ENCODE peak calls at places on chromosomes 5 and 9, in nine cellular contexts. One of them, this sample, is unnamed.

GRCh38 chr5:27316283-27316675 is 277.9 kb upstream of the CDH9 start:
- DNase-seq in A549: no peak
- DNase-seq in ascending aorta: no peak
- DNase-seq in PC-3: peak; percentile 73
- DNase-seq in upper lobe of left lung: no peak
- DNase-seq in Panc1: no peak
- DNase-seq in coronary artery: no peak
- DNase-seq in dorsolateral prefrontal cortex: no peak
- DNase-seq in brain microvascular endothelial cell: peak; percentile 62
- DNase-seq in this sample: no peak

GRCh38 chr9:78592866-78593265 is 295.9 kb downstream of the PSAT1 start:
- DNase-seq in A549: no peak
- DNase-seq in ascending aorta: no peak
- DNase-seq in PC-3: peak; percentile 27
- DNase-seq in upper lobe of left lung: no peak
- DNase-seq in Panc1: no peak
- DNase-seq in coronary artery: no peak
- DNase-seq in dorsolateral prefrontal cortex: no peak
- DNase-seq in brain microvascular endothelial cell: peak; percentile 48
- DNase-seq in this sample: no peak

GRCh38 chr9:105656131-105656921 is 5.9 kb upstream of the TAL2 start:
- DNase-seq in A549: peak; percentile 49
- DNase-seq in ascending aorta: no peak
- DNase-seq in PC-3: no peak
- DNase-seq in upper lobe of left lung: no peak
- DNase-seq in Panc1: no peak
- DNase-seq in coronary artery: no peak
- DNase-seq in dorsolateral prefrontal cortex: no peak
- DNase-seq in brain microvascular endothelial cell: no peak
- DNase-seq in this sample: no peak

GRCh38 chr9:18441245-18441644 is 32.7 kb upstream of the ADAMTSL1 start:
- DNase-seq in A549: no peak
- DNase-seq in ascending aorta: no peak
- DNase-seq in PC-3: no peak
- DNase-seq in upper lobe of left lung: no peak
- DNase-seq in Panc1: no peak
- DNase-seq in coronary artery: no peak
- DNase-seq in dorsolateral prefrontal cortex: no peak
- DNase-seq in brain microvascular endothelial cell: peak; percentile 37
- DNase-seq in this sample: no peak

GRCh38 chr9:113853333-113853732 is 22.8 kb upstream of the ZNF618 start:
- DNase-seq in A549: peak; percentile 22
- DNase-seq in ascending aorta: no peak
- DNase-seq in PC-3: peak; percentile 23
- DNase-seq in upper lobe of left lung: no peak
- DNase-seq in Panc1: peak; percentile 2
- DNase-seq in coronary artery: no peak
- DNase-seq in dorsolateral prefrontal cortex: no peak
- DNase-seq in brain microvascular endothelial cell: no peak
- DNase-seq in this sample: no peak

GRCh38 chr5:157729858-157730257 is 1.4 kb upstream of the THG1L start:
- DNase-seq in A549: no peak
- DNase-seq in ascending aorta: no peak
- DNase-seq in PC-3: no peak
- DNase-seq in upper lobe of left lung: no peak
- DNase-seq in Panc1: no peak
- DNase-seq in coronary artery: no peak
- DNase-seq in dorsolateral prefrontal cortex: no peak
- DNase-seq in brain microvascular endothelial cell: no peak
- DNase-seq in this sample: no peak

GRCh38 chr9:125932012-125932411 is 184.8 kb downstream of the PBX3 start:
- DNase-seq in A549: peak; percentile 18
- DNase-seq in ascending aorta: no peak
- DNase-seq in PC-3: peak; percentile 96
- DNase-seq in upper lobe of left lung: peak; percentile 26
- DNase-seq in Panc1: peak; percentile 25
- DNase-seq in coronary artery: no peak
- DNase-seq in dorsolateral prefrontal cortex: peak; percentile 33
- DNase-seq in brain microvascular endothelial cell: peak; percentile 97
- DNase-seq in this sample: no peak

GRCh38 chr5:96338089-96338488 is 95.0 kb downstream of the PCSK1 start:
- DNase-seq in A549: no peak
- DNase-seq in ascending aorta: no peak
- DNase-seq in PC-3: no peak
- DNase-seq in upper lobe of left lung: no peak
- DNase-seq in Panc1: no peak
- DNase-seq in coronary artery: no peak
- DNase-seq in dorsolateral prefrontal cortex: no peak
- DNase-seq in brain microvascular endothelial cell: no peak
- DNase-seq in this sample: no peak

GRCh38 chr5:154857091-154857533 is 1.3 kb upstream of the CNOT8 start:
- DNase-seq in A549: peak; percentile 16
- DNase-seq in ascending aorta: peak; percentile 61
- DNase-seq in PC-3: peak; percentile 7
- DNase-seq in upper lobe of left lung: peak; percentile 86
- DNase-seq in Panc1: peak; percentile 22
- DNase-seq in coronary artery: no peak
- DNase-seq in dorsolateral prefrontal cortex: no peak
- DNase-seq in brain microvascular endothelial cell: no peak
- DNase-seq in this sample: no peak

GRCh38 chr5:181181650-181182565 is 23.1 kb downstream of the TRIM7 start:
- DNase-seq in A549: no peak
- DNase-seq in ascending aorta: no peak
- DNase-seq in PC-3: peak; percentile 83
- DNase-seq in upper lobe of left lung: peak; percentile 78
- DNase-seq in Panc1: no peak
- DNase-seq in coronary artery: no peak
- DNase-seq in dorsolateral prefrontal cortex: no peak
- DNase-seq in brain microvascular endothelial cell: no peak
- DNase-seq in this sample: no peak

GRCh38 chr5:114355086-114355830 is 6.6 kb upstream of the KCNN2 start:
- DNase-seq in A549: no peak
- DNase-seq in ascending aorta: no peak
- DNase-seq in PC-3: no peak
- DNase-seq in upper lobe of left lung: no peak
- DNase-seq in Panc1: no peak
- DNase-seq in coronary artery: no peak
- DNase-seq in dorsolateral prefrontal cortex: no peak
- DNase-seq in brain microvascular endothelial cell: no peak
- DNase-seq in this sample: no peak

GRCh38 chr9:71767421-71768321 is 642 bp downstream of the CEMIP2 start:
- DNase-seq in A549: no peak
- DNase-seq in ascending aorta: no peak
- DNase-seq in PC-3: no peak
- DNase-seq in upper lobe of left lung: no peak
- DNase-seq in Panc1: no peak
- DNase-seq in coronary artery: peak; percentile 76
- DNase-seq in dorsolateral prefrontal cortex: no peak
- DNase-seq in brain microvascular endothelial cell: no peak
- DNase-seq in this sample: peak; percentile 82

GRCh38 chr9:116662633-116663032 is 24.5 kb upstream of the TRIM32 start:
- DNase-seq in A549: no peak
- DNase-seq in ascending aorta: no peak
- DNase-seq in PC-3: no peak
- DNase-seq in upper lobe of left lung: no peak
- DNase-seq in Panc1: no peak
- DNase-seq in coronary artery: no peak
- DNase-seq in dorsolateral prefrontal cortex: no peak
- DNase-seq in brain microvascular endothelial cell: no peak
- DNase-seq in this sample: no peak

GRCh38 chr5:68505917-68506860 is 290.6 kb downstream of the PIK3R1 start:
- DNase-seq in A549: peak; percentile 5
- DNase-seq in ascending aorta: no peak
- DNase-seq in PC-3: peak; percentile 19
- DNase-seq in upper lobe of left lung: no peak
- DNase-seq in Panc1: no peak
- DNase-seq in coronary artery: no peak
- DNase-seq in dorsolateral prefrontal cortex: no peak
- DNase-seq in brain microvascular endothelial cell: peak; percentile 14
- DNase-seq in this sample: no peak

DNA sequence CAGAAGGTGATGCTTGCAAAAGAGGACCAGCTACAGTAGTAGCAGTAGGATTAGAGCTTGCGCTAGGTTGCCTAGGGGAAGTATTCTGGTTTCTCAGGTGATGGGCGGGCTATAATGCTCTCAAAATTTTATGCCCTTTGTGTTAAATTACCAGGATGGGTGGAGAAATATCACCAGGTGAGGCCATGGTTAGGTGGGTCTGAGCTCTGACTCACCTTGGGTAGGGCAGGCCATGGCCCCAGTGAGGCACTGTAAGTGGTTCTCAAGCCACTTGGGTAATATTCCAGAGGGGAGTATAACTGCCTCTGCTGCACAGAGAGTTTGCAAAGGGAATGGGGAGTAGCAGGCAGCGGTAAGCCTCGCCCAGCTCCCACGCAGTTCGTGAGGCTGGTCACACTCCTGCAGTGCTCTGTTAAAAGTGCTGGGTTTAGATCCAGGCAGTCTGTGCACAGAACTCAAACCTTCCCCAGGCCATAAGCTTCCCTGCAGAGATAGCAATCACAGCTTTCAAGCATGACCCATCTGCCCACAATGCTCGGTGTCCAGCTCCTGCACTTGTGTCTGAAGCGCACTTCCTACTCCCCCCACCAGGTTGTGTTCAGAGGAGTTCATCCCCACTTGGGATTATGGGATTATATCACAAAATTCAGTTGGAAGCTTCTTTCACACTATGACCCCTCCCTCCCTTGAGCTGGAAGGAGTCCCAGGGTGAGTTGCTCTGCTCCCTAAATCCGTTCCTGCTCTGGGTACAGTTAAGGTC is 575.0 kb downstream of the CHSY3 start:
- DNase-seq in A549: no peak
- DNase-seq in ascending aorta: no peak
- DNase-seq in PC-3: peak; percentile 32
- DNase-seq in upper lobe of left lung: no peak
- DNase-seq in Panc1: no peak
- DNase-seq in coronary artery: no peak
- DNase-seq in dorsolateral prefrontal cortex: no peak
- DNase-seq in brain microvascular endothelial cell: no peak
- DNase-seq in this sample: no peak
- H3K27ac ChIP-seq in A549: no peak overlapping the region
- H3K27ac ChIP-seq in ascending aorta: no peak overlapping the region
- H3K27ac ChIP-seq in PC-3: peak overlapping the region; percentile 22
- H3K27ac ChIP-seq in upper lobe of left lung: no peak overlapping the region
- H3K27ac ChIP-seq in Panc1: no peak overlapping the region
- H3K27ac ChIP-seq in coronary artery: no peak overlapping the region
- H3K27ac ChIP-seq in dorsolateral prefrontal cortex: no peak overlapping the region
- H3K27ac ChIP-seq in brain microvascular endothelial cell: no peak overlapping the region
- H3K27ac ChIP-seq in this sample: no peak overlapping the region

GRCh38 chr5:160116991-160117390 is 2.3 kb downstream of the PWWP2A start:
- DNase-seq in A549: no peak
- DNase-seq in ascending aorta: no peak
- DNase-seq in PC-3: no peak
- DNase-seq in upper lobe of left lung: no peak
- DNase-seq in Panc1: no peak
- DNase-seq in coronary artery: no peak
- DNase-seq in dorsolateral prefrontal cortex: no peak
- DNase-seq in brain microvascular endothelial cell: no peak
- DNase-seq in this sample: no peak

GRCh38 chr5:160119142-160119904 is at the start of gene PWWP2A:
- DNase-seq in A549: peak; percentile 99
- DNase-seq in ascending aorta: peak; percentile 97
- DNase-seq in PC-3: peak; percentile 100
- DNase-seq in upper lobe of left lung: peak; percentile 98
- DNase-seq in Panc1: peak; percentile 100
- DNase-seq in coronary artery: peak; percentile 99
- DNase-seq in dorsolateral prefrontal cortex: peak; percentile 99
- DNase-seq in brain microvascular endothelial cell: peak; percentile 100
- DNase-seq in this sample: peak; percentile 100

GRCh38 chr5:160118349-160119141 is 705 bp downstream of the PWWP2A start:
- DNase-seq in A549: peak; percentile 44
- DNase-seq in ascending aorta: no peak
- DNase-seq in PC-3: peak; percentile 14
- DNase-seq in upper lobe of left lung: peak; percentile 55
- DNase-seq in Panc1: no peak
- DNase-seq in coronary artery: peak; percentile 81
- DNase-seq in dorsolateral prefrontal cortex: peak; percentile 45
- DNase-seq in brain microvascular endothelial cell: no peak
- DNase-seq in this sample: peak; percentile 78

GRCh38 chr5:160119905-160120266 is 636 bp upstream of the PWWP2A start:
- DNase-seq in A549: no peak
- DNase-seq in ascending aorta: no peak
- DNase-seq in PC-3: no peak
- DNase-seq in upper lobe of left lung: no peak
- DNase-seq in Panc1: no peak
- DNase-seq in coronary artery: no peak
- DNase-seq in dorsolateral prefrontal cortex: no peak
- DNase-seq in brain microvascular endothelial cell: no peak
- DNase-seq in this sample: no peak
- H3K4me3 ChIP-seq in A549: no peak overlapping the region
- H3K4me3 ChIP-seq in ascending aorta: no peak overlapping the region
- H3K4me3 ChIP-seq in PC-3: peak overlapping the region; percentile 56
- H3K4me3 ChIP-seq in upper lobe of left lung: no peak overlapping the region
- H3K4me3 ChIP-seq in Panc1: peak overlapping the region; percentile 37
- H3K4me3 ChIP-seq in coronary artery: no peak overlapping the region
- H3K4me3 ChIP-seq in dorsolateral prefrontal cortex: peak overlapping the region; percentile 37
- H3K4me3 ChIP-seq in brain microvascular endothelial cell: no peak overlapping the region
- H3K4me3 ChIP-seq in this sample: no peak overlapping the region

DNA sequence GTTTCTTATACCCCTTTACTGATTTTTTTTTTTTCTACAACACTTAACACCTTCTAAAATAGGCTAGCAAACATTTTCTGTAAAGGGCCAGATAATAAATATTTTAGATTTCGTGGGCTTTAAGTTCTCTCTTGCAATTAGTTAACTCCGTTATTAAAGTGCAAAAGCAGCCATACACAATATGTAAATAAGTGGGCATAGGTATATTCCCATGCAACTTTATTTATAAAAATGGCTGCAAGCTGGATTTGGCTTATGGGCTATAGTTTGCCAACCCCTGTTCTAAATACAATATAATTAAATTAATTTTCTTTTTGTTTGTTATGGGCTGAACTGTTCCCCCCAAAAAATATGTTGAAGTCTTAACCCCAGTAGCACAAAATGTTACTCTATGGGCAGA is 10.8 kb downstream of the IL6ST start:
- DNase-seq in A549: no peak
- DNase-seq in ascending aorta: no peak
- DNase-seq in PC-3: no peak
- DNase-seq in upper lobe of left lung: no peak
- DNase-seq in Panc1: no peak
- DNase-seq in coronary artery: no peak
- DNase-seq in dorsolateral prefrontal cortex: no peak
- DNase-seq in brain microvascular endothelial cell: no peak
- DNase-seq in this sample: no peak
- H3K27ac ChIP-seq in A549: peak overlapping the region; percentile 27
- H3K27ac ChIP-seq in ascending aorta: no peak overlapping the region
- H3K27ac ChIP-seq in PC-3: no peak overlapping the region
- H3K27ac ChIP-seq in upper lobe of left lung: no peak overlapping the region
- H3K27ac ChIP-seq in Panc1: no peak overlapping the region
- H3K27ac ChIP-seq in coronary artery: no peak overlapping the region
- H3K27ac ChIP-seq in dorsolateral prefrontal cortex: no peak overlapping the region
- H3K27ac ChIP-seq in brain microvascular endothelial cell: no peak overlapping the region
- H3K27ac ChIP-seq in this sample: no peak overlapping the region

DNA sequence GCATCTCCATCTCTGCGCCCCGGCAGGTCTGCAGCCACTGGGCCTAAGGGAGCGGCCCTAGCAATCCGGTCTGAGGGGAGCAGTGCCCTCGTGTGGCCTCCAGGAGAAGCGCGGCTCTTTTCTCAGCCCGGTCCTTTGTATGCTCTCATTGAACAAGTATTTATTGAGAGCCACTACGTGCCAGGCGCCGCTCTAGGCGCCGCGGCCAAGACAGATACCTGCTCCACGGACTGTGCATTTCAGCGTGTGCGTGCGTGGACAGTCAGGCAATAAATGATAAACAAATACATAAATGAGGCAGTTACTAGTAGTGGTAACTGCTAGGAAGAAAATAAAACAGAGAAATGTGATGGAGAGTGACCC is 2.3 kb upstream of the SLC4A9 start:
- DNase-seq in A549: peak; percentile 93
- DNase-seq in ascending aorta: peak; percentile 56
- DNase-seq in PC-3: peak; percentile 93
- DNase-seq in upper lobe of left lung: peak; percentile 90
- DNase-seq in Panc1: peak; percentile 74
- DNase-seq in coronary artery: peak; percentile 89
- DNase-seq in dorsolateral prefrontal cortex: peak; percentile 91
- DNase-seq in brain microvascular endothelial cell: peak; percentile 89
- DNase-seq in this sample: peak; percentile 88
- H3K4me3 ChIP-seq in A549: no peak overlapping the region
- H3K4me3 ChIP-seq in ascending aorta: peak overlapping the region; percentile 40
- H3K4me3 ChIP-seq in PC-3: peak overlapping the region; percentile 47
- H3K4me3 ChIP-seq in upper lobe of left lung: no peak overlapping the region
- H3K4me3 ChIP-seq in Panc1: peak overlapping the region; percentile 7
- H3K4me3 ChIP-seq in coronary artery: peak overlapping the region; percentile 49
- H3K4me3 ChIP-seq in dorsolateral prefrontal cortex: peak overlapping the region; percentile 39
- H3K4me3 ChIP-seq in brain microvascular endothelial cell: peak overlapping the region; percentile 15
- H3K4me3 ChIP-seq in this sample: peak overlapping the region; percentile 0

This sample was measured in suprapubic skin.